ENCODE peak calls at places on chromosomes 16 and 17, in eight cellular contexts. R is tibial artery, O is uterus, D is left lung, G is cardiac muscle cell, U is dorsolateral prefrontal cortex, H is lower leg skin, X is left ventricle myocardium inferior. P is an unnamed sample.

GRCh38 chr17:80858301-80859003 is 133.2 kb upstream of the CHMP6 start:
- DNase-seq in R (no peak), O (no peak), D (no peak), G (no peak), U (no peak), H (no peak), X (no peak), P (no peak)

GRCh38 chr16:81429045-81429521 is 15.5 kb upstream of the CMIP start:
- DNase-seq in R (no peak), O (no peak), D (no peak), G (peak; percentile 48), U (no peak), H (no peak), X (peak; percentile 31), P (no peak)

GRCh38 chr16:78198299-78198698 is 98.8 kb downstream of the WWOX start:
- DNase-seq in R (no peak), O (no peak), D (no peak), G (no peak), U (no peak), H (no peak), X (no peak), P (no peak)

GRCh38 chr17:36183001-36183810 is 6.8 kb upstream of the TBC1D3B start:
- DNase-seq in R (peak; percentile 61), O (peak; percentile 9), D (peak; percentile 73), G (peak; percentile 86), U (peak; percentile 44), H (peak; percentile 88), X (peak; percentile 66), P (peak; percentile 83)

GRCh38 chr16:84061236-84061830 is 18.7 kb upstream of the SLC38A8 start:
- DNase-seq in R (no peak), O (no peak), D (no peak), G (no peak), U (no peak), H (peak; percentile 65), X (no peak), P (no peak)

GRCh38 chr16:16063685-16064084 is 114.3 kb downstream of the ABCC1 start:
- DNase-seq in R (no peak), O (no peak), D (no peak), G (no peak), U (no peak), H (no peak), X (no peak), P (no peak)

GRCh38 chr17:56765449-56765848 is 68.3 kb downstream of the C17orf67 start:
- DNase-seq in R (no peak), O (no peak), D (no peak), G (no peak), U (no peak), H (no peak), X (no peak), P (no peak)

GRCh38 chr17:50325906-50326305 is 20.0 kb upstream of the XYLT2 start:
- DNase-seq in R (no peak), O (no peak), D (no peak), G (no peak), U (no peak), H (no peak), X (no peak), P (no peak)

GRCh38 chr17:2688351-2689342 is 22.9 kb downstream of the CLUH start:
- DNase-seq in R (peak; percentile 22), O (peak; percentile 31), D (peak; percentile 56), G (peak; percentile 36), U (no peak), H (peak; percentile 81), X (peak; percentile 37), P (no peak)

GRCh38 chr17:21549107-21549687 is 143.1 kb upstream of the KCNJ18 start:
- DNase-seq in R (no peak), O (no peak), D (no peak), G (no peak), U (no peak), H (no peak), X (no peak), P (peak; percentile 58)

GRCh38 chr17:64081802-64082799 is 47.8 kb downstream of the ERN1 start:
- DNase-seq in R (no peak), O (no peak), D (no peak), G (no peak), U (no peak), H (no peak), X (no peak), P (peak; percentile 96)

GRCh38 chr17:38875477-38876080 is 5.7 kb downstream of the LASP1 start:
- DNase-seq in R (no peak), O (no peak), D (no peak), G (no peak), U (no peak), H (no peak), X (no peak), P (no peak)

GRCh38 chr17:38879878-38880727 is 10.2 kb downstream of the LASP1 start:
- DNase-seq in R (no peak), O (peak; percentile 54), D (no peak), G (peak; percentile 61), U (no peak), H (no peak), X (no peak), P (peak; percentile 77)

GRCh38 chr17:38873646-38874380 is 4.0 kb downstream of the LASP1 start:
- DNase-seq in R (no peak), O (no peak), D (no peak), G (no peak), U (no peak), H (no peak), X (no peak), P (no peak)

GRCh38 chr17:38874505-38875419 is 4.9 kb downstream of the LASP1 start:
- DNase-seq in R (no peak), O (no peak), D (no peak), G (no peak), U (no peak), H (no peak), X (no peak), P (no peak)

DNA sequence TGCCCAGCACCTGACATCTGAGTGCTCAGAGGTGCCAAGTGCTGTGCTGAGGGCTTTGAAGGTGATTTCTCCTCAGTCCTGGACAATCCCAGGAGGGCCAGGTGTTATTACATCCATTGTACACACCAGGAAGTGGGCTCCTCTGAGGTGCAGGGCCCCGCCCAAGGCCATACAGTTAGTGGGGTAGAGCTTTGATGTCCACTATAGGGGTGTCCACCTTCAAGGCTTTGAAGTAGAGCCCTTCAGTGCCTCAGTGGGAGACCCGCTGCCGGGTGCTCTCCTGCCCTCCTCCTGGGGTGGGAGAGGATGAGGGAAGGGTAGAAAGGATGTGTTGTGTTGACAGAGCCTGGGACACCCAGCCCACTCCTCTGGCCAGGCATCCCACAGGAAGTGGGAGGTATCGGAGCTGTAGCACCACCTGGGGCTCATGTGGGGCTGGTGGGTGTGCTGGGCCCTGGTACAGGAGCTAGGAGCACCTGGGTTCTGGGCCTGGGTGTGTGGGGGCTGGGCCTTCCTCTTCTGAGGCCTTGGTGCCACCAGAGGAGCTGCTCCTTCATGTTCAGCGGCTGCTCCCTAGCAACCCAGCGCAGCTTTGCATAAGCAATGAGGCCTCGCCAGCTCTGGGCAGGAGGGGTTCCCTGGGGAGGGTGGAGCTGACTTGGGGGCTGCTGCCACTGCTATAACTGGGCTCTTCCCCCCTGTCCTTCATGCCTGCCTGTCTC is 7.4 kb downstream of the LASP1 start:
- DNase-seq in R (no peak), O (no peak), D (no peak), G (no peak), U (no peak), H (no peak), X (no peak), P (no peak)
- H3K4me3 ChIP-seq in R (no peak overlapping the region), O (no peak overlapping the region), D (no peak overlapping the region), G (no peak overlapping the region), U (no peak overlapping the region), H (no peak overlapping the region), X (peak overlapping the region; percentile 11), P (no peak overlapping the region)

GRCh38 chr16:1941162-1941923 is 1.7 kb downstream of the MSRB1 start:
- DNase-seq in R (no peak), O (no peak), D (no peak), G (no peak), U (no peak), H (no peak), X (no peak), P (no peak)
- TF ChIP-seq CTCF in R (no peak), O (no peak), D (no peak), G (peak; percentile 38), U (no peak), H (no peak), X (no peak), P (no peak)

GRCh38 chr17:13600475-13601316 is 1.0 kb downstream of the HS3ST3A1 start:
- DNase-seq in R (no peak), O (no peak), D (no peak), G (peak; percentile 39), U (no peak), H (no peak), X (no peak), P (no peak)

GRCh38 chr17:13599808-13600398 is 1.8 kb downstream of the HS3ST3A1 start:
- DNase-seq in R (no peak), O (no peak), D (no peak), G (no peak), U (no peak), H (no peak), X (no peak), P (no peak)

GRCh38 chr17:13599168-13599577 is 2.6 kb downstream of the HS3ST3A1 start:
- DNase-seq in R (no peak), O (no peak), D (no peak), G (no peak), U (no peak), H (no peak), X (no peak), P (no peak)

GRCh38 chr17:13601317-13601775 is 383 bp downstream of the HS3ST3A1 start:
- DNase-seq in R (no peak), O (no peak), D (no peak), G (peak; percentile 49), U (no peak), H (no peak), X (no peak), P (no peak)

GRCh38 chr17:13601776-13602551 is at the start of gene HS3ST3A1:
- DNase-seq in R (no peak), O (peak; percentile 37), D (peak; percentile 59), G (peak; percentile 87), U (no peak), H (no peak), X (peak; percentile 33), P (no peak)
- H3K4me3 ChIP-seq in R (peak within 1 kb of the TSS; percentile 8), O (no peak within 1 kb of the TSS), D (peak within 1 kb of the TSS; percentile 34), G (peak within 1 kb of the TSS; percentile 41), U (peak within 1 kb of the TSS; percentile 38), H (peak within 1 kb of the TSS; percentile 17), X (peak within 1 kb of the TSS; percentile 71), P (peak within 1 kb of the TSS; percentile 4)

GRCh38 chr16:66471264-66471663 is 44.2 kb downstream of the BEAN1 start:
- DNase-seq in R (no peak), O (no peak), D (no peak), G (no peak), U (no peak), H (peak; percentile 76), X (no peak), P (no peak)

GRCh38 chr16:66474750-66475199 is 47.7 kb downstream of the BEAN1 start:
- DNase-seq in R (no peak), O (no peak), D (no peak), G (no peak), U (no peak), H (peak; percentile 20), X (no peak), P (no peak)

GRCh38 chr16:66473654-66474519 is 46.8 kb downstream of the BEAN1 start:
- DNase-seq in R (no peak), O (no peak), D (no peak), G (no peak), U (no peak), H (peak; percentile 68), X (no peak), P (peak; percentile 43)

GRCh38 chr16:66471696-66472393 is 44.8 kb downstream of the BEAN1 start:
- DNase-seq in R (no peak), O (no peak), D (no peak), G (no peak), U (no peak), H (peak; percentile 67), X (no peak), P (peak; percentile 43)

GRCh38 chr16:66472961-66473610 is 46.0 kb downstream of the BEAN1 start:
- DNase-seq in R (no peak), O (no peak), D (no peak), G (no peak), U (no peak), H (peak; percentile 72), X (no peak), P (no peak)
- TF ChIP-seq CTCF in R (no peak), O (no peak), D (no peak), G (no peak), U (no peak), H (no peak), X (no peak), P (no peak)

P was measured in epithelial cell of esophagus.